ENCODE peak calls at places on chromosome 7, in eight cellular contexts. One of them, this sample, is unnamed.

GRCh38 chr7:115128163-115128562 is 206.3 kb downstream of the MDFIC start:
- DNase-seq in activated CD4-positive, alpha-beta T cell treated with anti-CD3 and anti-CD28 coated beads for 36 hours: no peak
- DNase-seq in astrocyte of the spinal cord: no peak
- DNase-seq in left cardiac atrium: no peak
- DNase-seq in G401: no peak
- DNase-seq in M059J: no peak
- DNase-seq in hypothalamus: no peak
- DNase-seq in nephron progenitor cell: no peak
- DNase-seq in this sample: no peak

GRCh38 chr7:97018126-97018601 is 6.5 kb downstream of the DLX5 start:
- DNase-seq in activated CD4-positive, alpha-beta T cell treated with anti-CD3 and anti-CD28 coated beads for 36 hours: no peak
- DNase-seq in astrocyte of the spinal cord: no peak
- DNase-seq in left cardiac atrium: no peak
- DNase-seq in G401: no peak
- DNase-seq in M059J: no peak
- DNase-seq in hypothalamus: no peak
- DNase-seq in nephron progenitor cell: peak
- DNase-seq in this sample: no peak

GRCh38 chr7:98354511-98355249 is 46.2 kb downstream of the BAIAP2L1 start:
- DNase-seq in activated CD4-positive, alpha-beta T cell treated with anti-CD3 and anti-CD28 coated beads for 36 hours: no peak
- DNase-seq in astrocyte of the spinal cord: peak
- DNase-seq in left cardiac atrium: no peak
- DNase-seq in G401: no peak
- DNase-seq in M059J: peak
- DNase-seq in hypothalamus: no peak
- DNase-seq in nephron progenitor cell: no peak
- DNase-seq in this sample: peak

GRCh38 chr7:36216063-36216684 is 63.1 kb downstream of the EEPD1 start:
- DNase-seq in activated CD4-positive, alpha-beta T cell treated with anti-CD3 and anti-CD28 coated beads for 36 hours: no peak
- DNase-seq in astrocyte of the spinal cord: peak
- DNase-seq in left cardiac atrium: no peak
- DNase-seq in G401: no peak
- DNase-seq in M059J: peak
- DNase-seq in hypothalamus: no peak
- DNase-seq in nephron progenitor cell: no peak
- DNase-seq in this sample: no peak

GRCh38 chr7:128322040-128322643 is 21.6 kb downstream of the RBM28 start:
- DNase-seq in activated CD4-positive, alpha-beta T cell treated with anti-CD3 and anti-CD28 coated beads for 36 hours: peak
- DNase-seq in astrocyte of the spinal cord: peak
- DNase-seq in left cardiac atrium: no peak
- DNase-seq in G401: peak
- DNase-seq in M059J: peak
- DNase-seq in hypothalamus: no peak
- DNase-seq in nephron progenitor cell: no peak
- DNase-seq in this sample: no peak

GRCh38 chr7:129664029-129665012 is 52.8 kb downstream of the NRF1 start:
- DNase-seq in activated CD4-positive, alpha-beta T cell treated with anti-CD3 and anti-CD28 coated beads for 36 hours: no peak
- DNase-seq in astrocyte of the spinal cord: peak
- DNase-seq in left cardiac atrium: no peak
- DNase-seq in G401: peak
- DNase-seq in M059J: peak
- DNase-seq in hypothalamus: no peak
- DNase-seq in nephron progenitor cell: no peak
- DNase-seq in this sample: no peak

GRCh38 chr7:151313857-151314256 is 27.8 kb upstream of the NUB1 start:
- DNase-seq in activated CD4-positive, alpha-beta T cell treated with anti-CD3 and anti-CD28 coated beads for 36 hours: peak
- DNase-seq in astrocyte of the spinal cord: no peak
- DNase-seq in left cardiac atrium: peak
- DNase-seq in G401: peak
- DNase-seq in M059J: peak
- DNase-seq in hypothalamus: no peak
- DNase-seq in nephron progenitor cell: no peak
- DNase-seq in this sample: no peak

GRCh38 chr7:144830024-144830785 is 5.6 kb downstream of the TPK1 start:
- DNase-seq in activated CD4-positive, alpha-beta T cell treated with anti-CD3 and anti-CD28 coated beads for 36 hours: peak
- DNase-seq in astrocyte of the spinal cord: peak
- DNase-seq in left cardiac atrium: no peak
- DNase-seq in G401: no peak
- DNase-seq in M059J: no peak
- DNase-seq in hypothalamus: no peak
- DNase-seq in nephron progenitor cell: no peak
- DNase-seq in this sample: no peak

GRCh38 chr7:155713382-155713781 is 68.9 kb downstream of the RBM33 start:
- DNase-seq in activated CD4-positive, alpha-beta T cell treated with anti-CD3 and anti-CD28 coated beads for 36 hours: no peak
- DNase-seq in astrocyte of the spinal cord: no peak
- DNase-seq in left cardiac atrium: no peak
- DNase-seq in G401: no peak
- DNase-seq in M059J: no peak
- DNase-seq in hypothalamus: no peak
- DNase-seq in nephron progenitor cell: no peak
- DNase-seq in this sample: no peak

GRCh38 chr7:138752568-138753518 is 45.0 kb upstream of the TMEM213 start:
- DNase-seq in activated CD4-positive, alpha-beta T cell treated with anti-CD3 and anti-CD28 coated beads for 36 hours: peak
- DNase-seq in astrocyte of the spinal cord: peak
- DNase-seq in left cardiac atrium: peak
- DNase-seq in G401: no peak
- DNase-seq in M059J: peak
- DNase-seq in hypothalamus: no peak
- DNase-seq in nephron progenitor cell: no peak
- DNase-seq in this sample: no peak

GRCh38 chr7:24905996-24906770 is 73.8 kb downstream of the OSBPL3 start:
- DNase-seq in activated CD4-positive, alpha-beta T cell treated with anti-CD3 and anti-CD28 coated beads for 36 hours: peak
- DNase-seq in astrocyte of the spinal cord: no peak
- DNase-seq in left cardiac atrium: no peak
- DNase-seq in G401: no peak
- DNase-seq in M059J: peak
- DNase-seq in hypothalamus: no peak
- DNase-seq in nephron progenitor cell: no peak
- DNase-seq in this sample: no peak

GRCh38 chr7:27917774-27918314 is 177.9 kb downstream of the TAX1BP1 start:
- DNase-seq in activated CD4-positive, alpha-beta T cell treated with anti-CD3 and anti-CD28 coated beads for 36 hours: no peak
- DNase-seq in astrocyte of the spinal cord: peak
- DNase-seq in left cardiac atrium: no peak
- DNase-seq in G401: no peak
- DNase-seq in M059J: peak
- DNase-seq in hypothalamus: no peak
- DNase-seq in nephron progenitor cell: no peak
- DNase-seq in this sample: peak

GRCh38 chr7:47215049-47215448 is 366.9 kb downstream of the TNS3 start:
- DNase-seq in activated CD4-positive, alpha-beta T cell treated with anti-CD3 and anti-CD28 coated beads for 36 hours: no peak
- DNase-seq in astrocyte of the spinal cord: no peak
- DNase-seq in left cardiac atrium: no peak
- DNase-seq in G401: no peak
- DNase-seq in M059J: no peak
- DNase-seq in hypothalamus: no peak
- DNase-seq in nephron progenitor cell: no peak
- DNase-seq in this sample: no peak

GRCh38 chr7:131547589-131547988 is 8.8 kb downstream of the PODXL start:
- DNase-seq in activated CD4-positive, alpha-beta T cell treated with anti-CD3 and anti-CD28 coated beads for 36 hours: no peak
- DNase-seq in astrocyte of the spinal cord: no peak
- DNase-seq in left cardiac atrium: no peak
- DNase-seq in G401: no peak
- DNase-seq in M059J: no peak
- DNase-seq in hypothalamus: no peak
- DNase-seq in nephron progenitor cell: no peak
- DNase-seq in this sample: no peak

GRCh38 chr7:145928937-145929336 is 187.7 kb upstream of the CNTNAP2 start:
- DNase-seq in activated CD4-positive, alpha-beta T cell treated with anti-CD3 and anti-CD28 coated beads for 36 hours: no peak
- DNase-seq in astrocyte of the spinal cord: peak
- DNase-seq in left cardiac atrium: no peak
- DNase-seq in G401: no peak
- DNase-seq in M059J: peak
- DNase-seq in hypothalamus: no peak
- DNase-seq in nephron progenitor cell: no peak
- DNase-seq in this sample: no peak

GRCh38 chr7:131196808-131197207 is 130.9 kb upstream of the MKLN1 start:
- DNase-seq in activated CD4-positive, alpha-beta T cell treated with anti-CD3 and anti-CD28 coated beads for 36 hours: no peak
- DNase-seq in astrocyte of the spinal cord: peak
- DNase-seq in left cardiac atrium: peak
- DNase-seq in G401: no peak
- DNase-seq in M059J: peak
- DNase-seq in hypothalamus: no peak
- DNase-seq in nephron progenitor cell: peak
- DNase-seq in this sample: no peak

GRCh38 chr7:98515201-98515600 is 101.9 kb upstream of the NPTX2 start:
- DNase-seq in activated CD4-positive, alpha-beta T cell treated with anti-CD3 and anti-CD28 coated beads for 36 hours: no peak
- DNase-seq in astrocyte of the spinal cord: no peak
- DNase-seq in left cardiac atrium: no peak
- DNase-seq in G401: no peak
- DNase-seq in M059J: no peak
- DNase-seq in hypothalamus: no peak
- DNase-seq in nephron progenitor cell: no peak
- DNase-seq in this sample: no peak

GRCh38 chr7:36984051-36984492 is 259.8 kb upstream of the AOAH start:
- DNase-seq in activated CD4-positive, alpha-beta T cell treated with anti-CD3 and anti-CD28 coated beads for 36 hours: no peak
- DNase-seq in astrocyte of the spinal cord: no peak
- DNase-seq in left cardiac atrium: no peak
- DNase-seq in G401: peak
- DNase-seq in M059J: no peak
- DNase-seq in hypothalamus: no peak
- DNase-seq in nephron progenitor cell: no peak
- DNase-seq in this sample: no peak

GRCh38 chr7:1235501-1236131 is 2.9 kb downstream of the UNCX start:
- DNase-seq in activated CD4-positive, alpha-beta T cell treated with anti-CD3 and anti-CD28 coated beads for 36 hours: peak
- DNase-seq in astrocyte of the spinal cord: no peak
- DNase-seq in left cardiac atrium: no peak
- DNase-seq in G401: peak
- DNase-seq in M059J: no peak
- DNase-seq in hypothalamus: no peak
- DNase-seq in nephron progenitor cell: peak
- DNase-seq in this sample: no peak

GRCh38 chr7:33050425-33051318 is 11.9 kb downstream of the NT5C3A start:
- DNase-seq in activated CD4-positive, alpha-beta T cell treated with anti-CD3 and anti-CD28 coated beads for 36 hours: peak
- DNase-seq in astrocyte of the spinal cord: peak
- DNase-seq in left cardiac atrium: no peak
- DNase-seq in G401: peak
- DNase-seq in M059J: peak
- DNase-seq in hypothalamus: no peak
- DNase-seq in nephron progenitor cell: no peak
- DNase-seq in this sample: peak

GRCh38 chr7:65287023-65287422 is 86.6 kb upstream of the ZNF92 start:
- DNase-seq in activated CD4-positive, alpha-beta T cell treated with anti-CD3 and anti-CD28 coated beads for 36 hours: no peak
- DNase-seq in astrocyte of the spinal cord: no peak
- DNase-seq in left cardiac atrium: no peak
- DNase-seq in G401: no peak
- DNase-seq in M059J: peak
- DNase-seq in hypothalamus: no peak
- DNase-seq in nephron progenitor cell: no peak
- DNase-seq in this sample: no peak

GRCh38 chr7:78018541-78019456 is 220.2 kb downstream of the PHTF2 start:
- DNase-seq in activated CD4-positive, alpha-beta T cell treated with anti-CD3 and anti-CD28 coated beads for 36 hours: peak
- DNase-seq in astrocyte of the spinal cord: peak
- DNase-seq in left cardiac atrium: peak
- DNase-seq in G401: peak
- DNase-seq in M059J: peak
- DNase-seq in hypothalamus: no peak
- DNase-seq in nephron progenitor cell: peak
- DNase-seq in this sample: no peak

GRCh38 chr7:20596653-20597052 is 18.8 kb upstream of the ABCB5 start:
- DNase-seq in activated CD4-positive, alpha-beta T cell treated with anti-CD3 and anti-CD28 coated beads for 36 hours: no peak
- DNase-seq in astrocyte of the spinal cord: peak
- DNase-seq in left cardiac atrium: no peak
- DNase-seq in G401: no peak
- DNase-seq in M059J: peak
- DNase-seq in hypothalamus: no peak
- DNase-seq in nephron progenitor cell: no peak
- DNase-seq in this sample: peak

GRCh38 chr7:45976485-45976856 is 55.4 kb upstream of the IGFBP3 start:
- DNase-seq in activated CD4-positive, alpha-beta T cell treated with anti-CD3 and anti-CD28 coated beads for 36 hours: no peak
- DNase-seq in astrocyte of the spinal cord: no peak
- DNase-seq in left cardiac atrium: no peak
- DNase-seq in G401: no peak
- DNase-seq in M059J: no peak
- DNase-seq in hypothalamus: no peak
- DNase-seq in nephron progenitor cell: no peak
- DNase-seq in this sample: no peak

This sample was measured in pulmonary artery endothelial cell.